ENCODE peak calls at places on chromosomes 2 and 18, in ten cellular contexts. O is ELR; C is KBM-7; Z is sigmoid colon; U is stimulated activated CD8-positive, alpha-beta memory T cell treated with anti-CD3 and anti-CD28 coated beads, Interleukin-2, amount 100 ng/mL, for 1 hour; X is lung; T is occipital lobe; D is brain microvascular endothelial cell; G is RPMI7951; S is A549. R is an unnamed sample.

GRCh38 chr2:153232474-153232873 is 246.1 kb downstream of the RPRM start:
- DNase-seq in C (no peak), O (no peak), Z (no peak), D (no peak), T (no peak), X (no peak), S (no peak), U (no peak), G (no peak), R (no peak)

GRCh38 chr2:217335341-217335966 is 475.6 kb upstream of the TNP1 start:
- DNase-seq in X (no peak), S (no peak), D (no peak), U (no peak), O (peak), Z (no peak), C (no peak), G (peak), T (no peak), R (peak)

GRCh38 chr18:11909081-11909410 is 929 bp upstream of the MPPE1 start:
- DNase-seq in Z (no peak), S (no peak), U (no peak), G (no peak), X (no peak), T (no peak), O (no peak), D (no peak), C (peak), R (no peak)

GRCh38 chr18:37578886-37579513 is 13.4 kb upstream of the CELF4 start:
- DNase-seq in Z (no peak), D (peak), C (peak), X (no peak), S (peak), G (no peak), U (no peak), O (peak), T (peak), R (peak)

GRCh38 chr2:70480468-70480867 is 73.2 kb downstream of the TGFA start:
- DNase-seq in T (no peak), Z (no peak), C (no peak), O (no peak), G (no peak), D (no peak), U (no peak), X (no peak), S (no peak), R (no peak)

GRCh38 chr2:74532222-74532621 is 2.5 kb downstream of the HTRA2 start:
- DNase-seq in G (peak), X (no peak), Z (no peak), T (no peak), O (peak), D (no peak), S (peak), C (peak), U (no peak), R (peak)

GRCh38 chr2:195560209-195560907 is 96.7 kb upstream of the SLC39A10 start:
- DNase-seq in T (no peak), D (no peak), Z (no peak), G (peak), X (no peak), C (no peak), O (no peak), S (no peak), U (no peak), R (no peak)

GRCh38 chr2:105329561-105330495 is at the start of gene TGFBRAP1:
- DNase-seq in O (peak), Z (peak), U (peak), G (peak), X (peak), C (peak), S (peak), T (peak), D (no peak), R (peak)

GRCh38 chr2:49240608-49241007 is 86.3 kb upstream of the FSHR start:
- DNase-seq in O (peak), U (no peak), S (peak), C (no peak), Z (no peak), D (no peak), T (no peak), X (no peak), G (peak), R (peak)

GRCh38 chr2:239247401-239248245 is 153.2 kb downstream of the HDAC4 start:
- DNase-seq in Z (peak), D (no peak), U (no peak), G (peak), S (no peak), T (no peak), O (no peak), X (no peak), C (no peak), R (peak)

GRCh38 chr2:144759746-144760145 is 239.8 kb upstream of the ZEB2 start:
- DNase-seq in T (no peak), X (no peak), O (no peak), D (no peak), G (no peak), Z (no peak), C (no peak), U (no peak), S (no peak), R (no peak)

GRCh38 chr2:238974510-238975166 is 126.8 kb downstream of the TWIST2 start:
- DNase-seq in S (peak), O (peak), Z (peak), D (peak), T (no peak), G (peak), U (no peak), C (no peak), X (no peak), R (peak)

GRCh38 chr2:203898697-203899096 is 31.1 kb downstream of the CTLA4 start:
- DNase-seq in D (no peak), O (no peak), X (no peak), G (no peak), S (no peak), U (no peak), C (no peak), Z (no peak), T (no peak), R (no peak)

GRCh38 chr2:169393068-169393590 is 30.8 kb upstream of the LRP2 start:
- DNase-seq in O (no peak), T (no peak), X (no peak), S (no peak), U (no peak), G (no peak), C (no peak), D (no peak), Z (no peak), R (no peak)

GRCh38 chr2:226057365-226057764 is 657.9 kb downstream of the NYAP2 start:
- DNase-seq in D (no peak), X (no peak), S (no peak), C (no peak), O (no peak), T (no peak), Z (no peak), U (no peak), G (no peak), R (no peak)

GRCh38 chr2:58614259-58614658 is 373.1 kb upstream of the FANCL start:
- DNase-seq in Z (no peak), D (no peak), S (no peak), T (no peak), O (peak), C (peak), G (no peak), U (no peak), X (no peak), R (no peak)

GRCh38 chr2:177551989-177552413 is 159.4 kb downstream of the AGPS start:
- DNase-seq in Z (peak), S (no peak), U (no peak), X (peak), G (no peak), D (no peak), T (peak), O (peak), C (peak), R (peak)

GRCh38 chr2:221943078-221943810 is 355.6 kb downstream of the PAX3 start:
- DNase-seq in C (no peak), T (no peak), O (peak), D (no peak), S (no peak), G (peak), Z (peak), X (peak), U (no peak), R (peak)

GRCh38 chr2:224885836-224886547 is 156.3 kb downstream of the DOCK10 start:
- DNase-seq in S (no peak), Z (no peak), T (no peak), D (peak), C (no peak), U (no peak), G (peak), O (peak), X (no peak), R (peak)

GRCh38 chr2:234705108-234705507 is 208.2 kb upstream of the ARL4C start:
- DNase-seq in C (no peak), T (no peak), G (peak), O (peak), D (peak), X (no peak), U (no peak), Z (no peak), S (no peak), R (peak)

GRCh38 chr2:45750484-45750883 is 99.0 kb downstream of the PRKCE start:
- DNase-seq in X (no peak), S (no peak), O (peak), D (no peak), T (no peak), Z (no peak), C (no peak), G (no peak), U (no peak), R (no peak)

GRCh38 chr2:102618452-102619413 is 620 bp upstream of the SLC9A2 start:
- DNase-seq in G (no peak), X (peak), Z (no peak), S (peak), D (no peak), C (no peak), O (peak), T (no peak), U (no peak), R (no peak)

GRCh38 chr2:20604957-20605381 is 45.9 kb downstream of the HS1BP3 start:
- DNase-seq in S (no peak), C (no peak), X (no peak), D (no peak), G (peak), T (peak), O (no peak), Z (peak), U (no peak), R (peak)

GRCh38 chr2:130241041-130241707 is 42.9 kb upstream of the TUBA3E start:
- DNase-seq in D (peak), T (no peak), C (no peak), X (no peak), U (no peak), S (peak), Z (no peak), G (peak), O (peak), R (peak)

GRCh38 chr2:238289574-238289973 is 1.2 kb upstream of the PER2 start:
- DNase-seq in U (no peak), S (no peak), G (no peak), X (no peak), D (no peak), O (no peak), Z (peak), T (no peak), C (no peak), R (no peak)

GRCh38 chr2:31736695-31737454 is 156.1 kb upstream of the SRD5A2 start:
- DNase-seq in G (no peak), T (no peak), Z (no peak), U (no peak), C (peak), S (no peak), O (no peak), D (no peak), X (no peak), R (no peak)

GRCh38 chr2:190432567-190433231 is 24.5 kb downstream of the MFSD6 start:
- DNase-seq in G (no peak), X (no peak), O (no peak), Z (no peak), C (no peak), T (no peak), D (no peak), U (no peak), S (no peak), R (no peak)

R was measured in HT1080.